ENCODE peak calls at places on chromosomes 2 and 18, in eight cellular contexts. F is pancreas; A is CD4-positive, alpha-beta memory T cell; C is fibroblast of lung; X is spleen; Y is HepG2; O is ovary; W is left ventricle myocardium inferior. H is an unnamed sample.

GRCh38 chr2:2564300-2565085 is 233.4 kb upstream of the MYT1L start:
- DNase-seq in F (no peak), A (no peak), C (no peak), X (peak; percentile 62), Y (no peak), O (no peak), W (no peak), H (peak; percentile 49)

GRCh38 chr18:2969695-2970094 is 43.2 kb downstream of the LPIN2 start:
- DNase-seq in F (no peak), A (no peak), C (no peak), X (no peak), Y (no peak), O (no peak), W (no peak), H (no peak)

GRCh38 chr2:20309001-20309400 is 41.6 kb downstream of the PUM2 start:
- DNase-seq in F (no peak), A (no peak), C (no peak), X (no peak), Y (no peak), O (no peak), W (no peak), H (no peak)

GRCh38 chr18:76437011-76437410 is 58.0 kb downstream of the ZNF516 start:
- DNase-seq in F (no peak), A (no peak), C (no peak), X (peak; percentile 45), Y (no peak), O (no peak), W (peak; percentile 66), H (no peak)

GRCh38 chr2:191915750-191916149 is 68.9 kb upstream of the CAVIN2 start:
- DNase-seq in F (no peak), A (no peak), C (no peak), X (no peak), Y (no peak), O (no peak), W (no peak), H (no peak)

GRCh38 chr2:74778381-74779371 is 55.3 kb upstream of the HK2 start:
- DNase-seq in F (no peak), A (no peak), C (no peak), X (no peak), Y (peak; percentile 74), O (no peak), W (no peak), H (no peak)

GRCh38 chr18:41756141-41756540 is 198.9 kb upstream of the PIK3C3 start:
- DNase-seq in F (no peak), A (no peak), C (peak; percentile 1), X (no peak), Y (no peak), O (no peak), W (no peak), H (no peak)

GRCh38 chr18:48548404-48548771 is 9.6 kb downstream of the CTIF start:
- DNase-seq in F (no peak), A (no peak), C (no peak), X (no peak), Y (no peak), O (no peak), W (peak; percentile 28), H (no peak)

GRCh38 chr18:10040287-10041011 is 126.6 kb downstream of the VAPA start:
- DNase-seq in F (peak; percentile 73), A (no peak), C (peak; percentile 37), X (no peak), Y (no peak), O (peak; percentile 62), W (no peak), H (no peak)

GRCh38 chr18:5582054-5582453 is 38.3 kb upstream of the EPB41L3 start:
- DNase-seq in F (no peak), A (no peak), C (peak; percentile 76), X (no peak), Y (no peak), O (peak; percentile 34), W (no peak), H (no peak)

GRCh38 chr18:13530879-13531387 is 195.4 kb downstream of the FAM210A start:
- DNase-seq in F (peak; percentile 58), A (no peak), C (peak; percentile 61), X (no peak), Y (no peak), O (no peak), W (peak; percentile 62), H (peak; percentile 89)

GRCh38 chr2:151999058-151999457 is 99.8 kb downstream of the CACNB4 start:
- DNase-seq in F (peak; percentile 33), A (peak; percentile 30), C (peak; percentile 32), X (no peak), Y (peak; percentile 77), O (no peak), W (peak; percentile 28), H (no peak)

GRCh38 chr2:184743096-184743495 is 144.8 kb downstream of the ZNF804A start:
- DNase-seq in F (no peak), A (no peak), C (peak; percentile 56), X (no peak), Y (no peak), O (no peak), W (no peak), H (no peak)

GRCh38 chr2:150806336-150806735 is 318.9 kb upstream of the RND3 start:
- DNase-seq in F (no peak), A (no peak), C (peak; percentile 41), X (no peak), Y (no peak), O (no peak), W (no peak), H (no peak)

GRCh38 chr2:177064417-177064816 is 148.2 kb upstream of the HNRNPA3 start:
- DNase-seq in F (no peak), A (no peak), C (no peak), X (no peak), Y (no peak), O (no peak), W (no peak), H (no peak)

GRCh38 chr2:64426191-64426952 is 27.6 kb upstream of the LGALSL start:
- DNase-seq in F (no peak), A (no peak), C (peak; percentile 65), X (no peak), Y (no peak), O (no peak), W (no peak), H (no peak)

GRCh38 chr2:71564790-71565189 is 111.4 kb downstream of the DYSF start:
- DNase-seq in F (no peak), A (no peak), C (no peak), X (no peak), Y (no peak), O (no peak), W (no peak), H (no peak)

GRCh38 chr2:71566271-71566858 is 113.0 kb downstream of the DYSF start:
- DNase-seq in F (no peak), A (no peak), C (peak; percentile 63), X (no peak), Y (no peak), O (no peak), W (no peak), H (no peak)

GRCh38 chr2:71563872-71564271 is 110.5 kb downstream of the DYSF start:
- DNase-seq in F (no peak), A (no peak), C (peak; percentile 10), X (no peak), Y (no peak), O (no peak), W (no peak), H (no peak)

GRCh38 chr2:71562518-71562917 is 109.2 kb downstream of the DYSF start:
- DNase-seq in F (no peak), A (no peak), C (peak; percentile 41), X (no peak), Y (no peak), O (no peak), W (no peak), H (peak; percentile 38)

GRCh38 chr2:71564361-71564760 is 111.0 kb downstream of the DYSF start:
- DNase-seq in F (no peak), A (no peak), C (no peak), X (no peak), Y (no peak), O (no peak), W (no peak), H (peak; percentile 29)
- H3K4me1 ChIP-seq in F (no peaks in the 10 kb centered on the region), A (no peaks in the 10 kb centered on the region), C (no peaks in the 10 kb centered on the region), X (no peaks in the 10 kb centered on the region), Y (peaks cover 21% of the 10 kb centered on the region), O (no peaks in the 10 kb centered on the region), W (no peaks in the 10 kb centered on the region), H (no peaks in the 10 kb centered on the region)

DNA sequence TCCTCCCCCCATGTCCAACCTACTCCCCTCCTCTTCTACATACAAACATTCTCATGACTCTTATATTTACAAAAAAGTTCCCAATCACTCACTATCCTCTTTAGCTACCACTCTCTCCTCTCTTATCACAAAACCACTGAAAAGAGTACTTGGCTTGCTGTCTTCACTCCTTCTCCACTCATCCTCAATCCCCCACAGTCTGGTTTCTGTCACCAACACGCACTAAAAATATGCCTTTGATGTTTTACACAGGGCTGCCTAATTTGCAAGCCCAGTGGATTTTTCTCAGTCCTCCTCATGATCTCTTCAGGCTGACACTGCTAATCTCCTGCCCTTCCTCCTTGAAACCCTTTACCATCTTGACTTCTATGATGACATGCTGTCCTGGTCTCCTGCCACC is 159.4 kb downstream of the TNS1 start:
- DNase-seq in F (no peak), A (no peak), C (peak; percentile 22), X (no peak), Y (no peak), O (no peak), W (no peak), H (no peak)
- H3K4me1 ChIP-seq in F (no peaks in the 10 kb centered on the region), A (no peaks in the 10 kb centered on the region), C (no peaks in the 10 kb centered on the region), X (peaks cover 55% of the 10 kb centered on the region), Y (peaks cover 5% of the 10 kb centered on the region), O (peaks cover 14% of the 10 kb centered on the region), W (peaks cover 99% of the 10 kb centered on the region), H (peaks cover 8% of the 10 kb centered on the region)

DNA sequence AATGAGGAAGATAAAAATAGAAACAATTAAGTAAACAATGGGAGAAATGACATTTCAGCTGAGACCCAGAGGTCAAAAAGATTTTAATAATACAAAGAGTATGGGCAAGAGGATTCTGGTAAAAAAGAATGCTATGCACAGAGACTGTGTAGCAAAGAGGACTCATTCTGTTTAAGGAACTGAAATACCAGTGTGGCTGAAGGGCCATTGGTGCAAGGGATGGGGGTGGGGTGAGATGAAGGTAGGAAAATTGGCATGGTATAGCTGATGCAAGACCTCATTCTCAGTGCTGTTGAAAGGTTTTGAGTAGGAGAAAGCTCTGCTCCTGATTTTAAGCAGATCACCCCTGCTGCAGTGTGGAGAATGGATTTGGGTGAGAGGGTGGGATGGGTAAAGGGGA is 10.8 kb downstream of the GALNT1 start:
- DNase-seq in F (no peak), A (no peak), C (no peak), X (no peak), Y (no peak), O (no peak), W (no peak), H (no peak)
- H3K4me1 ChIP-seq in F (no peaks in the 10 kb centered on the region), A (no peaks in the 10 kb centered on the region), C (no peaks in the 10 kb centered on the region), X (peaks cover 56% of the 10 kb centered on the region), Y (peaks cover 48% of the 10 kb centered on the region), O (peaks cover 8% of the 10 kb centered on the region), W (peaks cover 22% of the 10 kb centered on the region), H (no peaks in the 10 kb centered on the region)

DNA sequence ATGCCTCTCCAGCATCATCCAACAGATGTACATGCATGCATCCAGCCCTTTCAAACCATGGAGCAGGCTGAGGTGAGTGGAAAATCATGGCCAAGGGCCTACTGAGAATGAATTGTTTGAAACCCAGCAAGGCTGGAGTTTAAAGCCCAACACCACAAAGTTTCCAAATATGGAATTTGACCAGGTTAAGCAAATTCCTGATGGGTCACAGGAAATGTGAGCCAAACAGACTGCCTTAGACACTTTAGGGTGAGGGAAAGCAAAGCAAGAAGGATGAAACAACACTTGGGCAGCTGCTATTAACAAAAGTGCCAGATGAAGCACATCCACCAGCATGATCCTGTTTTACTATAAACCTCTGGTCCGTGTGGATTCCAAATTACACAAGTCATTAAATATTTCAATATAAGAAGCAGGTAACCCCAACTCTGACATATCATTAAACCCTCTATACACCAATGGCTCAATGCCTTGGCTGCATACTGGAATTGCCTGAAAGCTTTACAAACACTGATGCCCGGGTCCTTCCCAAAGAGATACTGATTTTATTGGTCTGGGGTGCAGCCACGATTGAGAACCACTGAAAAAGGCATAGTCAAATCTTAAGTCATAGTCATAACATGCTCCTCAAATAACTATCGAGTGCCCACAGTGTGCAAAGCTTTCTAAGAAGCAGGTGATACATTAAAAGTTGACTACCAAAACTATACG is 9.1 kb downstream of the KLF7 start:
- DNase-seq in F (no peak), A (no peak), C (peak; percentile 57), X (no peak), Y (peak; percentile 61), O (no peak), W (no peak), H (no peak)
- H3K4me1 ChIP-seq in F (no peaks in the 10 kb centered on the region), A (peaks cover 54% of the 10 kb centered on the region), C (peaks cover 13% of the 10 kb centered on the region), X (peaks cover 100% of the 10 kb centered on the region), Y (peaks cover 12% of the 10 kb centered on the region), O (peaks cover 25% of the 10 kb centered on the region), W (peaks cover 100% of the 10 kb centered on the region), H (peaks cover 56% of the 10 kb centered on the region)